ENCODE peak calls at places on chromosome X, in nine cellular contexts. F is tibial nerve, T is ovary, L is fibroblast of pulmonary artery, D is suprapubic skin, K is dorsolateral prefrontal cortex, J is cardiac muscle cell, I is GM12865, Q is psoas muscle. U is an unnamed sample.

GRCh38 chrX:40867352-40867751 is 132.0 kb upstream of the MED14 start:
- DNase-seq in F (no peak), Q (no peak), J (peak), D (no peak), K (no peak), L (peak), T (peak), I (no peak), U (no peak)

GRCh38 chrX:45351478-45351877 is 150.8 kb upstream of the DIPK2B start:
- DNase-seq in J (no peak), T (no peak), I (no peak), K (no peak), F (no peak), L (peak), Q (no peak), D (no peak), U (no peak)

GRCh38 chrX:113512700-113513395 is 672.2 kb upstream of the AMOT start:
- DNase-seq in L (peak), T (no peak), K (no peak), J (no peak), Q (no peak), I (no peak), F (no peak), D (no peak), U (no peak)

GRCh38 chrX:17542123-17542522 is 167.1 kb downstream of the NHS start:
- DNase-seq in T (no peak), L (no peak), K (no peak), J (no peak), Q (peak), F (no peak), D (no peak), I (no peak), U (no peak)

GRCh38 chrX:129655547-129656248 is 942 bp upstream of the APLN start:
- DNase-seq in D (no peak), T (no peak), Q (no peak), K (no peak), F (no peak), I (peak), L (no peak), J (peak), U (peak)

GRCh38 chrX:35826503-35826902 is 28.4 kb downstream of the MAGEB16 start:
- DNase-seq in F (no peak), D (no peak), L (no peak), T (no peak), I (no peak), J (no peak), K (no peak), Q (no peak), U (no peak)

GRCh38 chrX:75303795-75304194 is 29.9 kb downstream of the UPRT start:
- DNase-seq in D (no peak), T (no peak), I (no peak), L (peak), F (no peak), K (no peak), Q (no peak), J (no peak), U (no peak)

GRCh38 chrX:8627796-8628195 is 104.1 kb downstream of the ANOS1 start:
- DNase-seq in L (no peak), D (no peak), J (no peak), F (no peak), Q (no peak), I (no peak), T (no peak), K (no peak), U (no peak)

GRCh38 chrX:70001269-70001668 is 48.5 kb downstream of the AWAT2 start:
- DNase-seq in K (no peak), L (peak), Q (no peak), F (no peak), J (no peak), D (no peak), I (no peak), T (no peak), U (no peak)

GRCh38 chrX:16838202-16839066 is 31.7 kb downstream of the RBBP7 start:
- DNase-seq in T (peak), I (no peak), Q (peak), K (no peak), F (no peak), L (peak), D (no peak), J (peak), U (no peak)

GRCh38 chrX:41720125-41720780 is 3.7 kb upstream of the GPR82 start:
- DNase-seq in D (no peak), F (no peak), Q (no peak), J (no peak), L (peak), T (no peak), K (no peak), I (peak), U (peak)

GRCh38 chrX:48813605-48814004 is 11.7 kb downstream of the HDAC6 start:
- DNase-seq in J (no peak), I (no peak), F (no peak), T (no peak), D (no peak), K (no peak), Q (no peak), L (no peak), U (no peak)

GRCh38 chrX:34734383-34734782 is 77.3 kb upstream of the TMEM47 start:
- DNase-seq in Q (no peak), D (no peak), J (no peak), K (no peak), L (peak), T (no peak), I (no peak), F (no peak), U (no peak)

GRCh38 chrX:2913118-2913517 is 16.0 kb downstream of the ARSD start:
- DNase-seq in T (no peak), L (no peak), D (no peak), I (no peak), Q (no peak), F (no peak), J (no peak), K (no peak), U (no peak)
- TF ChIP-seq CTCF in T (no peak), L (peak), D (no peak), I (peak), Q (no peak), F (no peak), J (no peak), K (no peak), U (no peak)

GRCh38 chrX:153794018-153794896 is at the start of the genes IDH3G and SSR4:
- DNase-seq in Q (peak), L (peak), T (peak), F (peak), K (peak), D (peak), J (peak), I (peak), U (peak)
- TF ChIP-seq CTCF in Q (peak), L (no peak), T (no peak), F (no peak), K (peak), D (no peak), J (no peak), I (no peak), U (no peak)

GRCh38 chrX:71622347-71623104 is 4.2 kb upstream of the CXCR3 start:
- DNase-seq in L (peak), I (peak), T (peak), J (peak), Q (peak), D (peak), K (peak), F (peak), U (peak)
- TF ChIP-seq CTCF in L (peak), I (no peak), T (no peak), J (peak), Q (peak), D (no peak), K (no peak), F (peak), U (no peak)

DNA sequence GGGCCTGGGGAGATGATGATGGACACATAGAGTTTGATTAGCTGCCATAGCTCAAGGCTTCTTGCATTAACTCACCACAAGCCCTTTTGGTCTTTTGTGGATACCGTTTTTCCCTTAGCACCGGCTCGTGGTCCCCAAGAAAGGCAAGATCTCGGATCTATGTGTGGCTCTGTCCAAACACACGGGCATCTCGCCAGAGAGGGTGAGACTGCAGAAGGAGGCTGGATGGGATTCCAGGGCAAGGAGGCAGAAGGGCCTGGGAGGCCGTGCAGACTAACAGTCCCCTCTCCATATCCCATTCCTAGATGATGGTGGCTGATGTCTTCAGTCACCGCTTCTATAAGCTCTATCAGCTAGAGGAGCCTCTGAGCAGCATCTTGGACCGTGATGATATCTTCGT is 9.5 kb downstream of the USP11 start:
- DNase-seq in L (no peak), I (no peak), K (no peak), Q (no peak), D (no peak), T (no peak), J (no peak), F (no peak), U (no peak)
- TF ChIP-seq CTCF in L (no peak), I (no peak), K (no peak), Q (no peak), D (no peak), T (no peak), J (no peak), F (no peak), U (no peak)

U was measured in GM20000.